ENCODE peak calls at places on chromosome 15, in five cellular contexts. I is AG09309, M is AG04450, Z is GM12878, J is sigmoid colon. K is an unnamed sample.

GRCh38 chr15:70519616-70520015 is 243.7 kb downstream of the UACA start:
- DNase-seq in I (no peak), M (no peak), Z (no peak), J (peak; percentile 27), K (no peak)

GRCh38 chr15:43514241-43515057 is 3.0 kb upstream of the MAP1A start:
- DNase-seq in I (no peak), M (no peak), Z (no peak), J (no peak), K (no peak)

GRCh38 chr15:39684215-39684614 is 98.4 kb downstream of the FSIP1 start:
- DNase-seq in I (no peak), M (no peak), Z (no peak), J (no peak), K (no peak)

GRCh38 chr15:90680371-90680935 is 36.7 kb upstream of the BLM start:
- DNase-seq in I (peak; percentile 92), M (peak; percentile 81), Z (no peak), J (no peak), K (no peak)

GRCh38 chr15:63013052-63013808 is 29.3 kb upstream of the TPM1 start:
- DNase-seq in I (no peak), M (peak; percentile 32), Z (no peak), J (no peak), K (no peak)

GRCh38 chr15:34799149-34799824 is 3.9 kb upstream of the ACTC1 start:
- DNase-seq in I (no peak), M (no peak), Z (no peak), J (no peak), K (no peak)

GRCh38 chr15:28913171-28913765 is 27.5 kb downstream of the APBA2 start:
- DNase-seq in I (no peak), M (no peak), Z (no peak), J (peak; percentile 58), K (no peak)

GRCh38 chr15:39581501-39582285 is 814 bp downstream of the THBS1 start:
- DNase-seq in I (peak; percentile 75), M (no peak), Z (no peak), J (peak; percentile 88), K (no peak)

GRCh38 chr15:30990451-30991300 is 752 bp downstream of the MTMR10 start:
- DNase-seq in I (no peak), M (no peak), Z (no peak), J (no peak), K (no peak)

GRCh38 chr15:59976480-59976879 is 27.6 kb upstream of the FOXB1 start:
- DNase-seq in I (no peak), M (no peak), Z (peak; percentile 12), J (no peak), K (no peak)

GRCh38 chr15:43775411-43775965 is 1.3 kb downstream of the ELL3 start:
- DNase-seq in I (no peak), M (no peak), Z (no peak), J (no peak), K (no peak)

GRCh38 chr15:80191198-80191597 is 38.4 kb downstream of the FAH start:
- DNase-seq in I (no peak), M (no peak), Z (no peak), J (no peak), K (no peak)

GRCh38 chr15:57395292-57395691 is 19.0 kb downstream of the CGNL1 start:
- DNase-seq in I (peak; percentile 56), M (no peak), Z (peak; percentile 13), J (no peak), K (peak; percentile 2)

GRCh38 chr15:76147906-76148553 is 88.2 kb downstream of the TMEM266 start:
- DNase-seq in I (no peak), M (peak; percentile 15), Z (no peak), J (peak; percentile 61), K (peak; percentile 72)

GRCh38 chr15:71585159-71585558 is 225.2 kb upstream of the NR2E3 start:
- DNase-seq in I (no peak), M (no peak), Z (no peak), J (no peak), K (no peak)

GRCh38 chr15:59124261-59124660 is 19.3 kb downstream of the CCNB2 start:
- DNase-seq in I (no peak), M (no peak), Z (no peak), J (no peak), K (no peak)

GRCh38 chr15:85642693-85643058 is 152.0 kb downstream of the KLHL25 start:
- DNase-seq in I (no peak), M (no peak), Z (no peak), J (peak; percentile 91), K (no peak)

GRCh38 chr15:80701676-80702311 is 6.7 kb downstream of the ABHD17C start:
- DNase-seq in I (no peak), M (no peak), Z (no peak), J (no peak), K (no peak)

GRCh38 chr15:39920510-39921273 is 626 bp upstream of the GPR176 start:
- DNase-seq in I (peak; percentile 25), M (no peak), Z (peak; percentile 38), J (peak; percentile 81), K (peak; percentile 87)

GRCh38 chr15:35381328-35381727 is 164.6 kb downstream of the DPH6 start:
- DNase-seq in I (no peak), M (no peak), Z (no peak), J (no peak), K (no peak)

GRCh38 chr15:93152264-93152884 is 63.4 kb upstream of the RGMA start:
- DNase-seq in I (no peak), M (no peak), Z (no peak), J (no peak), K (no peak)

GRCh38 chr15:26781816-26782215 is 8.9 kb upstream of the GABRB3 start:
- DNase-seq in I (no peak), M (no peak), Z (no peak), J (no peak), K (no peak)

GRCh38 chr15:34039506-34040123 is 611 bp upstream of the AVEN start:
- DNase-seq in I (no peak), M (no peak), Z (peak; percentile 25), J (no peak), K (peak; percentile 36)

GRCh38 chr15:82646250-82647044 is 716 bp downstream of the CPEB1 start:
- DNase-seq in I (no peak), M (no peak), Z (no peak), J (no peak), K (peak; percentile 25)

GRCh38 chr15:30917013-30917412 is 13.3 kb downstream of the FAN1 start:
- DNase-seq in I (no peak), M (no peak), Z (no peak), J (no peak), K (no peak)

GRCh38 chr15:61978225-61978624 is 82.0 kb downstream of the VPS13C start:
- DNase-seq in I (no peak), M (no peak), Z (no peak), J (no peak), K (no peak)

GRCh38 chr15:50824507-50824906 is 59.0 kb upstream of the SPPL2A start:
- DNase-seq in I (no peak), M (no peak), Z (no peak), J (no peak), K (no peak)

DNA sequence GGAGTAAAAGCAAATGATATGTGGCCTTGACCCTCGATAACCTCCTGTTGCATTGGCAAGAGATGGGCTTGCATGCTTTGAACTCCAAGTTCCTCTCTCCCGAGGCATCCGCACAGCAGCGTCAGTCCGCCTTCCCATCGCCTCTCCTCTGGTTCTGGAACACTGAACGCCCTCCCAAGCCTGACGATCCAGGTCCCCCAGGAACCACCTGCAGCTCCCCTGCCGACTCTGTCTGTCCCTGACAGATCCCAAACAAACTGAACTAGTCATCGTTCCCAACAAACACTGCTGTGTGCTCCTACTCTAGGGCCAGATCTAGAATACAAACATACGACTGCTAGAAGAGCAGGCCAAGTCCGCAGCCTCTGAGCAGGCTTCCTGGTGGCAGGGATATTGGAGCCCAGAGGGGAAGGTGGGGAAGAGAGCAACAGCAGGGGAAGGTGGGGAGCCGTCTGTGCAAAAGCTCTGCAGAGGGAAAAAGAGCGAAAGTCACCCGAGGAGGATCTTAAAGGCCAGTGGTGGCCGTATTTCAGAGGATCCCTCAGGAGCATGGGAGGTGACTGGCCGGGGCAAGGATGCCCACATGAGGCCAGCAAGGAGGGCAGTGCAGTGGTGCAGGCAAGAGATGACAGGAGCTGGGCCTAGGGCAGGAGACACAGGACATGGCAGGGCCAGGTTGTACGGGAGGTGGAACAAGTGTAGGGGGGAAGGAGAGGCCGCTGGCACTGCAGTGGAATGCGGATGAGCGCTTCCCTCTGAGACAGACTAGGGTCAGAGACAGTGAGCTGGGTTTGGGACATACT is 50.8 kb downstream of the PCSK6 start:
- DNase-seq in I (no peak), M (no peak), Z (no peak), J (no peak), K (no peak)
- H3K4me3 ChIP-seq in I (no peak overlapping the region), M (no peak overlapping the region), Z (no peak overlapping the region), J (no peak overlapping the region), K (no peak overlapping the region)

DNA sequence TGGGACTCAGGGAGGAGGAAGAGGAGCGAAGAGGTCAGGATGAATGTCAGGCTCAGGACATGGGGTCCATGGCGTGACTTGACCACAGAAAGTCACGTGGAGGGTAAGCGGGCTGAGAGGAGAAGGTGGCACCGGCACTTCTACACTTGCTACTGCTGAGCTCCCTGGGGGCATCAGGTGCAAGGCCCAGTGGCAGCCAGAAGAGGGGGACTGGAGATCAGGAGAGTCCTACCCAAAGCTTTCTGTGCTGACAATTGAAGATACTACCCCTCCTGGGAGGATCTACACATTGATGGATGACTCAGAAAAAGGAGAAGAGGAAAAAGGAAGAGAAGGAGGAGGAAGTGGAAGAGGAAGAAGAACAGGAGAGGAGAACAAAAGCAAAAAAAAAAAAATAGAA is 41.3 kb downstream of the MYO5C start:
- DNase-seq in I (no peak), M (no peak), Z (no peak), J (no peak), K (no peak)
- TF ChIP-seq CTCF in I (no peak), M (no peak), Z (peak; percentile 43), J (no peak), K (peak; percentile 52)

DNA sequence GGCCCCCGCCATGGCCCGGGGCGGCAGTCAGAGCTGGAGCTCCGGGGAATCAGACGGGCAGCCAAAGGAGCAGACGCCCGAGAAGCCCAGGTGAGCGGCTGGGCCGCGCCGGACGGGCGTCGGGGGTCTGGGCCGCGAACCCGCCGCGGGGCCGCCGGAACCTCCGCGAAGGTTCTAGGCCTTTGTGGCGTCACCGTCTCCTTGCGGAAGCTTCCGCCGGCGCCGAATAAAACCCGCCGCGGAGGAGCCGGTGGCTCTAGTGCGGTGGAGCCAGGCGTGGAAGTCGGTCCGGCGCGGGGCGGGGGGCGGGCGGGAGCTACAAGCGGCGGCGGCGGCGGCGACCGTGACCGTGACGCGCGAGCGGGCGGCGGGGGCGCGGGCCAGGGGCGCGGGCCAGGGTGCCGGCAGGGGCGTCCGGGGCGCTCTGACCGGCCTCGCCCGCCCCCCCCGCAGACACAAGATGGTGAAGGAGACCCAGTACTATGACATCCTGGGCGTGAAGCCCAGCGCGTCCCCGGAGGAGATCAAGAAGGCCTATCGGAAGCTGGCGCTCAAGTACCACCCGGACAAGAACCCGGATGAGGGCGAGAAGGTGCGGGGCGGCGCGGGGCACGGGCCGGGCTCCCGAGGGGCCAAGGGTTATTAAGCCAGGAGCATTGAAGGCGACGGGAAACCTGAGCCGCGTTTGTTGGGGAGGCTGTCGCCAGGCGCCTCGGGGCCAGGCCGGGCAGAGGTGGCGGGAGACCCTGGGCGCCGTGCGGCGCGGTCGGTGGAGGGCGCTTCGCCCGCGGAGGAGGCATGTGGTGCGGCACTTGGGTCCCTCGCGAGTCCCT is at the start of gene DNAJA4:
- DNase-seq in I (no peak), M (no peak), Z (no peak), J (peak; percentile 83), K (peak; percentile 57)
- H3K4me3 ChIP-seq in I (peak within 1 kb of the TSS; percentile 49), M (peak within 1 kb of the TSS; percentile 44), Z (peak within 1 kb of the TSS; percentile 59), J (peak within 1 kb of the TSS; percentile 62), K (peak within 1 kb of the TSS; percentile 59)

DNA sequence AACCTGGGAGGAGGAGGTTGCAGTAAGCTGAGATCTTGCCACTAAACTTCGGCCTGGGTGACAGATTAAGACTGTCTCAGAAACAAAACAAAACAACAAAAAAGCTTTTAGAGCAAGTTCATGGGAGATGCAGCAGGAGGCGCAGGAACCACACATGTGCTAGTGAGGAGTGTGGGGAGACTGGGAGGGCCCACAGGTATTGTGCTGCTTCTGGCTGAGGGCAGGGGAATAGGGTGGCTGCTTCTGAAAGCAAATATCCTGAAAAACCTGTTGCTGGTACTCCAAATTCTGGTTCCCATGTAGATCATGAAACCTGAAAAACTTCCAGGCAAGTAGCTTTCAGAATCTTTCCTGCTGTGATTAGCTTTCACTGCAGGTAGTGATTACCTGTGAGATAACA is 22.1 kb downstream of the TYRO3 start:
- DNase-seq in I (no peak), M (no peak), Z (no peak), J (no peak), K (no peak)
- TF ChIP-seq CTCF in I (peak; percentile 31), M (peak; percentile 24), Z (peak; percentile 41), J (no peak), K (peak; percentile 44)

K was measured in GM06990.